ENCODE peak calls at places on chromosomes 2 and 18, in five cellular contexts. One of them, this sample, is unnamed. For H3K4me1, the result is how much of the 10 kb centered on the place peaks cover.

GRCh38 chr2:158518083-158518482 is 61.3 kb downstream of the PKP4 start:
- DNase-seq in uterus: peak
- DNase-seq in kidney: no peak
- DNase-seq in PC-9: no peak
- DNase-seq in aorta: no peak
- DNase-seq in this sample: no peak

GRCh38 chr2:64853894-64854293 is 135.3 kb upstream of the SLC1A4 start:
- DNase-seq in kidney: no peak
- DNase-seq in PC-9: no peak
- DNase-seq in aorta: no peak
- DNase-seq in uterus: no peak
- DNase-seq in this sample: no peak

GRCh38 chr2:94870392-94871225 is 621 bp upstream of the TEKT4 start:
- DNase-seq in PC-9: peak
- DNase-seq in aorta: peak
- DNase-seq in uterus: no peak
- DNase-seq in kidney: peak
- DNase-seq in this sample: peak

GRCh38 chr2:15182275-15182674 is 378.9 kb downstream of the NBAS start:
- DNase-seq in aorta: no peak
- DNase-seq in uterus: no peak
- DNase-seq in kidney: no peak
- DNase-seq in PC-9: no peak
- DNase-seq in this sample: no peak

GRCh38 chr2:86011449-86011941 is 94.2 kb downstream of the POLR1A start:
- DNase-seq in kidney: no peak
- DNase-seq in aorta: no peak
- DNase-seq in PC-9: peak
- DNase-seq in uterus: no peak
- DNase-seq in this sample: no peak

GRCh38 chr2:234334146-234334545 is 162.7 kb downstream of the ARL4C start:
- DNase-seq in kidney: no peak
- DNase-seq in PC-9: peak
- DNase-seq in aorta: no peak
- DNase-seq in uterus: no peak
- DNase-seq in this sample: no peak

GRCh38 chr2:221997100-221997499 is 301.7 kb downstream of the PAX3 start:
- DNase-seq in kidney: no peak
- DNase-seq in uterus: no peak
- DNase-seq in PC-9: peak
- DNase-seq in aorta: no peak
- DNase-seq in this sample: no peak

GRCh38 chr2:37688771-37689468 is 17.5 kb upstream of the CDC42EP3 start:
- DNase-seq in kidney: no peak
- DNase-seq in uterus: peak
- DNase-seq in aorta: peak
- DNase-seq in PC-9: peak
- DNase-seq in this sample: no peak

GRCh38 chr2:142710336-142710735 is 167.1 kb upstream of the KYNU start:
- DNase-seq in aorta: no peak
- DNase-seq in kidney: no peak
- DNase-seq in uterus: no peak
- DNase-seq in PC-9: no peak
- DNase-seq in this sample: no peak

GRCh38 chr2:239882335-239882734 is 142.8 kb downstream of the NDUFA10 start:
- DNase-seq in uterus: peak
- DNase-seq in kidney: no peak
- DNase-seq in PC-9: peak
- DNase-seq in aorta: no peak
- DNase-seq in this sample: peak

GRCh38 chr2:122244830-122245229 is 489.4 kb downstream of the TSN start:
- DNase-seq in PC-9: no peak
- DNase-seq in uterus: no peak
- DNase-seq in aorta: no peak
- DNase-seq in kidney: no peak
- DNase-seq in this sample: no peak

GRCh38 chr2:144890828-144891227 is 370.9 kb upstream of the ZEB2 start:
- DNase-seq in kidney: no peak
- DNase-seq in aorta: no peak
- DNase-seq in uterus: no peak
- DNase-seq in PC-9: no peak
- DNase-seq in this sample: no peak

DNA sequence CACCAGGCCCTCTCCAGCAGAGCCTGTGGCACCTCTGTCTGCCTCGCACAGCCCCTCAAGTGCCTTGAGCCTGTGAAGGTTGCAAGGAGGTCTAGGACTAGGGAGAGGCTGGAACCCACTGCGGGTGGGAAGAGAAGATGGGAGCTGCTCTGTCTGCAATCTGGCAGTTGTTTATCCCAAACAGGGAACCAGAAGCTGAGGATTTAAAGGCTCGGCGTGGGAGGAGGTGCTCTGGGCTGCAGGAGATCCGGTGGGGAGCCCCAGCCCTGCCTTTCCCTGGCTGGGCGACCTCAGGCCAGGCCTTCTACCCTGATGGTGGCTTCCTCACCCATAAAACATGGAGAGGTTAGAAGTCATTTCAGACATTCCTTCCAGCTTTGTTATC is 174.1 kb downstream of the SMAD7 start:
- DNase-seq in kidney: no peak
- DNase-seq in PC-9: no peak
- DNase-seq in uterus: no peak
- DNase-seq in aorta: no peak
- DNase-seq in this sample: no peak
- H3K4me1 ChIP-seq in kidney: under half
- H3K4me1 ChIP-seq in PC-9: under half
- H3K4me1 ChIP-seq in uterus: under half
- H3K4me1 ChIP-seq in aorta: under half
- H3K4me1 ChIP-seq in this sample: under half

GRCh38 chr2:9336534-9337354 is 86.6 kb downstream of the ITGB1BP1 start:
- DNase-seq in aorta: no peak
- DNase-seq in PC-9: peak
- DNase-seq in uterus: peak
- DNase-seq in kidney: no peak
- DNase-seq in this sample: no peak
- H3K27ac ChIP-seq in aorta: peak
- H3K27ac ChIP-seq in PC-9: peak
- H3K27ac ChIP-seq in uterus: peak
- H3K27ac ChIP-seq in kidney: peak
- H3K27ac ChIP-seq in this sample: no peak

GRCh38 chr2:1373794-1374193 is 39.5 kb upstream of the TPO start:
- DNase-seq in PC-9: no peak
- DNase-seq in kidney: no peak
- DNase-seq in aorta: no peak
- DNase-seq in uterus: no peak
- DNase-seq in this sample: no peak
- H3K4me3 ChIP-seq in PC-9: no peak
- H3K4me3 ChIP-seq in kidney: no peak
- H3K4me3 ChIP-seq in aorta: no peak
- H3K4me3 ChIP-seq in uterus: no peak
- H3K4me3 ChIP-seq in this sample: no peak

GRCh38 chr2:8437949-8438400 is 243.9 kb upstream of the ID2 start:
- DNase-seq in aorta: no peak
- DNase-seq in uterus: no peak
- DNase-seq in PC-9: no peak
- DNase-seq in kidney: no peak
- DNase-seq in this sample: no peak
- H3K4me1 ChIP-seq in aorta: under half
- H3K4me1 ChIP-seq in uterus: under half
- H3K4me1 ChIP-seq in PC-9: under half
- H3K4me1 ChIP-seq in kidney: under half
- H3K4me1 ChIP-seq in this sample: under half

DNA sequence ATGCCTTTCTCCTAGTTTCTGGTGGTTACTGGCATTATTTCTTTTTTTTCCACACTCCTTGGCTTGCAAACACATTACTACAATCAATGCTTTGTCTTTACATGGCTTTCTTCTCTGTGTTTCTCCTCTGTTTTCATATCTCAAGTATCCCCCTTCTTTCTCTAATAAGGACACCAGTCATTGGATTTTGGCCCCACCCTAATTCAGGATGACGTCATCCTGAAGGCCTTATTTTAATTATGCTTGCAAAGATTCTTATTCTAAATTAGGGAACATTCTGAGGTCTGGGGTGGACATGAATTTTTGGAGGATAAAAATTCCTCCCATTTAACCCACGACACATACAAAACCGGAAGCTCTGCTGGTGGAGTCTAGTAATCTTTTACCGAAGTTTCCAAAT is 1556.6 kb downstream of the DPP10 start:
- DNase-seq in kidney: no peak
- DNase-seq in uterus: no peak
- DNase-seq in aorta: no peak
- DNase-seq in PC-9: no peak
- DNase-seq in this sample: no peak
- H3K27ac ChIP-seq in kidney: no peak
- H3K27ac ChIP-seq in uterus: no peak
- H3K27ac ChIP-seq in aorta: no peak
- H3K27ac ChIP-seq in PC-9: no peak
- H3K27ac ChIP-seq in this sample: no peak

DNA sequence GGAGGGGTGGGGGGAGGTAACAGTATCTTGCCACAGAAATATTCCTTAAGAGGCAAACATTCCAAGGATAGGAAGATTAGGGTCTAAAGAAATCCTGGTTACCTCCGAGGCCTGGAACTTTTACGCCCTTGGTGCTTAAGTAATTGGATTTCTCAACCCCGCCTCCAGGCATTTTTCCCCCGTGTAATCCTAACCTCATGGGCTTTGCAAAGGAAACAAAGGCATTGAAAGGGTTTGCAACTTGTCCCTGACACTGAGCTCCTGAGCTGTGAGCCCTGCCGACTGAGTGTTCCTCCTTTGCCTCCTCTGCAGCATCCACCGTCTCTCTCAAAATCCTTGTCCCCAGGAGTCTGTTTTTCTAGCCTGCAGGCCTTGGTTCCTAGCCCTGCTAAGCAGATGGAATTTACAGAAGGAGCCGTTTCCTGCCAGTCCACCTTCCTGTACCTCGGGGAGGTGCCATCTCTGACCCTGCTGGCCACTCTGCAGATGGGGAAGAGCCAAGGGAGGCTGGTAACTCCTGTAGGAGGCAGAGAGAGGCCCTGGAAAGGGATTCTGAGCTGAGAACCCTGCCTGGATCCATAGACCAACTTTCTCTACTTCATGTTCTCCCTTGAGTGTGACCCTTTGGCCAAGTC is 24.2 kb downstream of the TET3 start:
- DNase-seq in PC-9: no peak
- DNase-seq in kidney: no peak
- DNase-seq in aorta: no peak
- DNase-seq in uterus: no peak
- DNase-seq in this sample: peak
- H3K4me3 ChIP-seq in PC-9: no peak
- H3K4me3 ChIP-seq in kidney: no peak
- H3K4me3 ChIP-seq in aorta: no peak
- H3K4me3 ChIP-seq in uterus: no peak
- H3K4me3 ChIP-seq in this sample: no peak